ENCODE peak calls at places on chromosomes 3 and 15, in ten cellular contexts. L is posterior vena cava; X is SK-N-SH; C is osteocyte; Q is fibroblast of pulmonary artery; W is activated CD8-positive, alpha-beta memory T cell treated with anti-CD3 and anti-CD28 coated beads for 48 hours; F is T1000; Z is effector memory CD8-positive, alpha-beta T cell; J is left cardiac atrium; M is Ammon's horn. G is an unnamed sample.

GRCh38 chr3:150083653-150084037 is 113.0 kb upstream of the PFN2 start:
- DNase-seq in F (no peak), C (no peak), X (peak), W (no peak), L (no peak), J (no peak), Q (peak), M (peak), Z (no peak), G (peak)

GRCh38 chr3:140416686-140417085 is 261.2 kb upstream of the TRIM42 start:
- DNase-seq in X (no peak), Q (no peak), W (no peak), Z (no peak), M (no peak), J (no peak), L (no peak), F (no peak), C (no peak), G (no peak)

GRCh38 chr3:155418426-155418825 is 124.9 kb upstream of the STRIT1 start:
- DNase-seq in F (no peak), Z (no peak), Q (peak), L (no peak), J (no peak), M (peak), W (no peak), X (peak), C (no peak), G (peak)

GRCh38 chr3:67655364-67656121 is 1.1 kb upstream of the SUCLG2 start:
- DNase-seq in M (peak), C (no peak), J (peak), Q (no peak), X (no peak), Z (peak), W (peak), F (no peak), L (no peak), G (no peak)

GRCh38 chr3:147422934-147423599 is 13.9 kb downstream of the ZIC1 start:
- DNase-seq in C (no peak), X (peak), F (no peak), Q (no peak), W (no peak), M (no peak), J (no peak), L (no peak), Z (no peak), G (no peak)

GRCh38 chr3:107868449-107868848 is 222.4 kb downstream of the CD47 start:
- DNase-seq in M (no peak), L (no peak), Z (no peak), X (no peak), C (no peak), J (no peak), W (no peak), Q (peak), F (no peak), G (no peak)

GRCh38 chr15:26921433-26921832 is 49.5 kb upstream of the GABRG3 start:
- DNase-seq in W (no peak), J (no peak), F (no peak), M (no peak), C (no peak), Z (no peak), Q (no peak), L (no peak), X (no peak), G (no peak)

GRCh38 chr3:48194446-48195071 is 6.3 kb upstream of the CDC25A start:
- DNase-seq in X (peak), W (no peak), J (peak), Q (peak), Z (no peak), F (peak), L (no peak), C (peak), M (peak), G (peak)

GRCh38 chr15:77107068-77107467 is 36.2 kb upstream of the TSPAN3 start:
- DNase-seq in F (no peak), J (peak), Z (no peak), W (no peak), Q (peak), L (no peak), X (no peak), M (no peak), C (no peak), G (peak)

GRCh38 chr3:72448858-72449257 is 399.4 kb downstream of the SHQ1 start:
- DNase-seq in L (no peak), X (no peak), C (no peak), W (no peak), Z (no peak), J (no peak), Q (no peak), F (no peak), M (no peak), G (peak)

GRCh38 chr15:22930782-22931484 is 49.2 kb downstream of the CYFIP1 start:
- DNase-seq in C (no peak), Z (no peak), F (no peak), J (peak), M (no peak), X (no peak), W (no peak), Q (no peak), L (no peak), G (no peak)

GRCh38 chr15:36632196-36632595 is 52.8 kb downstream of the CDIN1 start:
- DNase-seq in F (peak), W (no peak), X (no peak), L (no peak), M (no peak), Z (no peak), C (no peak), Q (peak), J (no peak), G (peak)

GRCh38 chr3:14863324-14864100 is 44.8 kb downstream of the FGD5 start:
- DNase-seq in J (no peak), W (no peak), Q (no peak), F (no peak), Z (no peak), X (no peak), C (no peak), M (no peak), L (peak), G (no peak)

GRCh38 chr3:125098929-125099328 is 43.1 kb upstream of the HEG1 start:
- DNase-seq in Q (no peak), X (no peak), F (no peak), C (peak), L (no peak), W (no peak), M (no peak), Z (no peak), J (no peak), G (no peak)

G was measured in cardiac fibroblast.